ENCODE peak calls at places on chromosomes 4 and X, in ten cellular contexts. B is D341Med; N is IMR-90; L is midbrain; Y is lung microvascular endothelial cell; S is AG08395; E is effector memory CD4-positive, alpha-beta T cell; M is GM10248; G is mammary epithelial cell; U is left colon. X is an unnamed sample.
A peak's percentile ranks its signal among the peaks of the same experiment; 100 is the strongest.

GRCh38 chr4:154590329-154591006 is at the start of gene FGA:
- DNase-seq in B (no peak), N (no peak), L (no peak), Y (no peak), S (no peak), E (no peak), M (no peak), G (no peak), U (peak; percentile 6), X (no peak)

GRCh38 chr4:152107736-152108500 is 347.1 kb upstream of the GATB start:
- DNase-seq in B (no peak), N (no peak), L (no peak), Y (no peak), S (no peak), E (no peak), M (no peak), G (no peak), U (no peak), X (no peak)

GRCh38 chr4:122602277-122603142 is 18.4 kb downstream of the IL21 start:
- DNase-seq in B (peak; percentile 33), N (peak; percentile 54), L (peak; percentile 44), Y (peak; percentile 57), S (peak; percentile 47), E (no peak), M (peak; percentile 20), G (peak; percentile 40), U (no peak), X (peak; percentile 67)

GRCh38 chr4:126890994-126891393 is 741.8 kb upstream of the INTU start:
- DNase-seq in B (no peak), N (peak; percentile 79), L (no peak), Y (no peak), S (no peak), E (no peak), M (no peak), G (no peak), U (no peak), X (peak; percentile 30)

GRCh38 chr4:48909697-48910096 is 3.1 kb upstream of the OCIAD2 start:
- DNase-seq in B (no peak), N (peak; percentile 99), L (no peak), Y (no peak), S (peak; percentile 95), E (no peak), M (no peak), G (peak; percentile 99), U (no peak), X (peak; percentile 99)

GRCh38 chr4:158649111-158649680 is 22.5 kb downstream of the C4orf46 start:
- DNase-seq in B (no peak), N (no peak), L (no peak), Y (no peak), S (no peak), E (no peak), M (no peak), G (no peak), U (no peak), X (peak; percentile 55)

GRCh38 chr4:153205028-153205648 is 895 bp downstream of the TRIM2 start:
- DNase-seq in B (no peak), N (no peak), L (peak; percentile 38), Y (no peak), S (no peak), E (peak; percentile 51), M (no peak), G (no peak), U (peak; percentile 66), X (no peak)

GRCh38 chr4:127503111-127503510 is 129.6 kb upstream of the INTU start:
- DNase-seq in B (no peak), N (peak; percentile 46), L (no peak), Y (no peak), S (no peak), E (no peak), M (no peak), G (no peak), U (no peak), X (peak; percentile 3)

GRCh38 chr4:88696620-88697019 is 1.0 kb downstream of the NAP1L5 start:
- DNase-seq in B (no peak), N (peak; percentile 23), L (no peak), Y (no peak), S (no peak), E (no peak), M (no peak), G (no peak), U (no peak), X (peak; percentile 54)

GRCh38 chrX:109632906-109633504 is 8.0 kb upstream of the KCNE5 start:
- DNase-seq in B (peak; percentile 36), N (peak; percentile 26), L (no peak), Y (peak; percentile 53), S (peak; percentile 48), E (no peak), M (no peak), G (no peak), U (no peak), X (peak; percentile 50)

GRCh38 chrX:40127052-40127451 is 29.3 kb upstream of the BCOR start:
- DNase-seq in B (no peak), N (no peak), L (no peak), Y (no peak), S (no peak), E (no peak), M (no peak), G (no peak), U (no peak), X (peak; percentile 42)

GRCh38 chr4:174999407-174999806 is 81.2 kb downstream of the ADAM29 start:
- DNase-seq in B (no peak), N (no peak), L (no peak), Y (no peak), S (no peak), E (no peak), M (no peak), G (peak; percentile 36), U (no peak), X (peak; percentile 1)

GRCh38 chrX:70497026-70497425 is 52.4 kb downstream of the DLG3 start:
- DNase-seq in B (no peak), N (no peak), L (no peak), Y (no peak), S (no peak), E (no peak), M (no peak), G (no peak), U (no peak), X (no peak)

GRCh38 chrX:130174051-130174704 is 2.4 kb downstream of the RAB33A start:
- DNase-seq in B (no peak), N (peak; percentile 81), L (no peak), Y (peak; percentile 34), S (peak; percentile 82), E (no peak), M (no peak), G (no peak), U (no peak), X (peak; percentile 83)

GRCh38 chr4:72971572-72971971 is 97.9 kb downstream of the COX18 start:
- DNase-seq in B (no peak), N (peak; percentile 92), L (no peak), Y (peak; percentile 72), S (peak; percentile 49), E (no peak), M (no peak), G (peak; percentile 93), U (no peak), X (peak; percentile 90)

GRCh38 chrX:39527045-39527444 is 570.7 kb downstream of the BCOR start:
- DNase-seq in B (no peak), N (peak; percentile 13), L (no peak), Y (no peak), S (peak; percentile 61), E (no peak), M (no peak), G (no peak), U (no peak), X (peak; percentile 71)

GRCh38 chr4:71094201-71094600 is 100.8 kb downstream of the DCK start:
- DNase-seq in B (no peak), N (no peak), L (no peak), Y (no peak), S (no peak), E (no peak), M (no peak), G (no peak), U (no peak), X (no peak)

GRCh38 chr4:142404191-142404611 is 441.9 kb downstream of the INPP4B start:
- DNase-seq in B (no peak), N (peak; percentile 72), L (no peak), Y (peak; percentile 91), S (peak; percentile 70), E (no peak), M (no peak), G (peak; percentile 81), U (no peak), X (peak; percentile 95)

GRCh38 chr4:43867908-43868307 is 580.7 kb downstream of the KCTD8 start:
- DNase-seq in B (no peak), N (no peak), L (no peak), Y (no peak), S (no peak), E (no peak), M (no peak), G (no peak), U (no peak), X (no peak)

GRCh38 chr4:186201535-186202230 is 10.3 kb downstream of the CYP4V2 start:
- DNase-seq in B (peak; percentile 62), N (peak; percentile 40), L (no peak), Y (peak; percentile 73), S (peak; percentile 51), E (peak; percentile 14), M (peak; percentile 31), G (peak; percentile 33), U (peak; percentile 69), X (peak; percentile 54)

GRCh38 chr4:74632634-74633033 is 161.7 kb downstream of the BTC start:
- DNase-seq in B (no peak), N (peak; percentile 88), L (no peak), Y (peak; percentile 90), S (peak; percentile 2), E (no peak), M (no peak), G (peak; percentile 99), U (peak; percentile 18), X (peak; percentile 85)

GRCh38 chr4:40856836-40857362 is 107.1 kb downstream of the NSUN7 start:
- DNase-seq in B (peak; percentile 87), N (peak; percentile 38), L (peak; percentile 82), Y (peak; percentile 73), S (no peak), E (no peak), M (peak; percentile 85), G (peak; percentile 20), U (peak; percentile 76), X (peak; percentile 61)

GRCh38 chr4:121717680-121718237 is 21.0 kb upstream of the ANXA5 start:
- DNase-seq in B (no peak), N (peak; percentile 74), L (no peak), Y (peak; percentile 30), S (no peak), E (no peak), M (no peak), G (no peak), U (no peak), X (peak; percentile 73)

GRCh38 chrX:19678941-19679340 is 163.6 kb upstream of the MAP3K15 start:
- DNase-seq in B (no peak), N (no peak), L (no peak), Y (no peak), S (no peak), E (no peak), M (no peak), G (peak; percentile 72), U (no peak), X (no peak)

GRCh38 chrX:65745992-65746391 is 78.5 kb downstream of the MSN start:
- DNase-seq in B (no peak), N (no peak), L (no peak), Y (no peak), S (no peak), E (no peak), M (no peak), G (no peak), U (peak; percentile 19), X (peak; percentile 14)

GRCh38 chr4:52290468-52290867 is 239.4 kb downstream of the SPATA18 start:
- DNase-seq in B (no peak), N (no peak), L (no peak), Y (no peak), S (no peak), E (no peak), M (no peak), G (no peak), U (no peak), X (no peak)

GRCh38 chr4:20509315-20509714 is 190.9 kb upstream of the PACRGL start:
- DNase-seq in B (no peak), N (no peak), L (no peak), Y (no peak), S (no peak), E (no peak), M (no peak), G (no peak), U (no peak), X (no peak)

GRCh38 chr4:96389752-96390151 is 549.9 kb downstream of the PDHA2 start:
- DNase-seq in B (no peak), N (no peak), L (no peak), Y (no peak), S (no peak), E (no peak), M (no peak), G (no peak), U (no peak), X (no peak)

X was measured in GM23248.